ENCODE peak calls at places on chromosomes 1 and 21, in five cellular contexts. C is substantia nigra, Z is transverse colon, H is GM13977, I is memory B cell. K is an unnamed sample.

GRCh38 chr21:31405638-31406037 is 61.6 kb upstream of the TIAM1 start:
- DNase-seq in C (no peak), Z (no peak), H (no peak), I (no peak), K (no peak)

GRCh38 chr1:19038732-19039131 is 82.3 kb upstream of the IFFO2 start:
- DNase-seq in H (no peak), I (no peak), Z (no peak), C (no peak), K (no peak)

GRCh38 chr1:210464519-210465039 is 135.9 kb downstream of the HHAT start:
- DNase-seq in H (peak; percentile 12), C (no peak), I (no peak), Z (no peak), K (no peak)

GRCh38 chr1:60068393-60069045 is 5.1 kb downstream of the C1orf87 start:
- DNase-seq in I (no peak), H (no peak), Z (no peak), C (no peak), K (no peak)

GRCh38 chr1:232793944-232794343 is 11.3 kb upstream of the MAP10 start:
- DNase-seq in Z (peak; percentile 32), C (no peak), H (no peak), I (no peak), K (no peak)

GRCh38 chr1:55929652-55930051 is 649.7 kb downstream of the PLPP3 start:
- DNase-seq in H (no peak), C (no peak), I (no peak), Z (no peak), K (no peak)

GRCh38 chr1:147723691-147724323 is 36.6 kb downstream of the GJA5 start:
- DNase-seq in C (no peak), Z (peak; percentile 14), H (no peak), I (no peak), K (no peak)

GRCh38 chr1:11486610-11487009 is 7.7 kb downstream of the DISP3 start:
- DNase-seq in Z (no peak), C (no peak), H (no peak), I (no peak), K (no peak)

GRCh38 chr1:248739580-248740205 is 15.9 kb downstream of the LYPD8 start:
- DNase-seq in Z (no peak), C (no peak), H (no peak), I (no peak), K (no peak)

GRCh38 chr1:46522184-46522968 is 29.1 kb downstream of the KNCN start:
- DNase-seq in I (no peak), Z (peak; percentile 30), C (no peak), H (no peak), K (no peak)

GRCh38 chr1:91876040-91876470 is 9.9 kb downstream of the TGFBR3 start:
- DNase-seq in I (no peak), Z (no peak), C (no peak), H (peak; percentile 69), K (no peak)

GRCh38 chr1:235050911-235051360 is 77.7 kb downstream of the TOMM20 start:
- DNase-seq in C (no peak), H (peak; percentile 75), Z (no peak), I (no peak), K (no peak)

GRCh38 chr1:94755675-94756074 is 64.5 kb upstream of the SLC44A3 start:
- DNase-seq in Z (no peak), C (no peak), I (no peak), H (no peak), K (no peak)

GRCh38 chr1:77776007-77776725 is 3.3 kb upstream of the MIGA1 start:
- DNase-seq in I (no peak), H (no peak), Z (no peak), C (no peak), K (no peak)

GRCh38 chr1:117629625-117630422 is 24.0 kb downstream of the TENT5C start:
- DNase-seq in H (no peak), I (no peak), C (no peak), Z (no peak), K (no peak)

K was measured in effector CD8-positive, alpha-beta T cell.